ENCODE peak calls at places on chromosome 6, in ten cellular contexts. X is skeletal muscle cell, C is colonic mucosa, W is transverse colon, H is IMR-90, J is body of pancreas, Q is NB4, D is mesendoderm, A is cardiac fibroblast, S is epithelial cell of proximal tubule. N is an unnamed sample.

GRCh38 chr6:43923376-43924221 is 153.6 kb downstream of the VEGFA start:
- DNase-seq in X (no peak), C (no peak), W (no peak), H (peak; percentile 56), J (no peak), Q (peak; percentile 73), D (no peak), A (peak; percentile 64), S (no peak), N (peak; percentile 89)

GRCh38 chr6:138970856-138971425 is 17.1 kb downstream of the REPS1 start:
- DNase-seq in X (peak; percentile 91), C (no peak), W (no peak), H (peak; percentile 95), J (no peak), Q (peak; percentile 31), D (no peak), A (peak; percentile 97), S (peak; percentile 88), N (peak; percentile 79)

GRCh38 chr6:54059683-54060082 is 51.6 kb upstream of the MLIP start:
- DNase-seq in X (no peak), C (no peak), W (no peak), H (no peak), J (no peak), Q (no peak), D (no peak), A (no peak), S (no peak), N (no peak)

GRCh38 chr6:170554086-170554887 is at the start of gene TBP:
- DNase-seq in X (peak; percentile 97), C (peak; percentile 98), W (peak; percentile 99), H (peak; percentile 99), J (peak; percentile 98), Q (peak; percentile 99), D (peak; percentile 100), A (peak; percentile 99), S (peak; percentile 94), N (peak; percentile 99)

GRCh38 chr6:134938896-134939295 is 11.0 kb downstream of the ALDH8A1 start:
- DNase-seq in X (no peak), C (no peak), W (no peak), H (peak; percentile 72), J (no peak), Q (no peak), D (no peak), A (peak; percentile 22), S (no peak), N (no peak)

GRCh38 chr6:154824076-154824475 is 90.9 kb downstream of the SCAF8 start:
- DNase-seq in X (no peak), C (no peak), W (no peak), H (no peak), J (no peak), Q (no peak), D (no peak), A (peak; percentile 28), S (no peak), N (no peak)

GRCh38 chr6:169902604-169903003 is 151.2 kb downstream of the ERMARD start:
- DNase-seq in X (no peak), C (no peak), W (no peak), H (no peak), J (no peak), Q (no peak), D (no peak), A (no peak), S (no peak), N (no peak)

GRCh38 chr6:139533166-139533565 is 158.7 kb upstream of the CITED2 start:
- DNase-seq in X (no peak), C (no peak), W (no peak), H (no peak), J (no peak), Q (no peak), D (no peak), A (no peak), S (no peak), N (no peak)

GRCh38 chr6:102488729-102489128 is 1095.2 kb downstream of the GRIK2 start:
- DNase-seq in X (no peak), C (no peak), W (no peak), H (no peak), J (no peak), Q (no peak), D (no peak), A (no peak), S (no peak), N (peak; percentile 52)

GRCh38 chr6:71181565-71181964 is 107.0 kb upstream of the OGFRL1 start:
- DNase-seq in X (peak; percentile 62), C (no peak), W (no peak), H (peak; percentile 87), J (no peak), Q (no peak), D (peak; percentile 96), A (peak; percentile 91), S (peak; percentile 86), N (peak; percentile 48)

GRCh38 chr6:155328539-155329459 is 14.5 kb upstream of the TFB1M start:
- DNase-seq in X (no peak), C (peak; percentile 36), W (peak; percentile 41), H (peak; percentile 12), J (peak; percentile 71), Q (no peak), D (peak; percentile 62), A (peak; percentile 33), S (no peak), N (no peak)

GRCh38 chr6:15621203-15622044 is 41.4 kb downstream of the DTNBP1 start:
- DNase-seq in X (no peak), C (peak; percentile 34), W (peak; percentile 20), H (peak; percentile 30), J (peak; percentile 22), Q (peak; percentile 96), D (peak; percentile 76), A (peak; percentile 55), S (no peak), N (no peak)

GRCh38 chr6:139881728-139882211 is 507.3 kb upstream of the CITED2 start:
- DNase-seq in X (no peak), C (peak; percentile 66), W (peak; percentile 55), H (peak; percentile 53), J (peak; percentile 38), Q (peak; percentile 71), D (peak; percentile 83), A (peak; percentile 69), S (no peak), N (peak; percentile 3)

GRCh38 chr6:121503633-121504032 is 68.2 kb downstream of the GJA1 start:
- DNase-seq in X (peak; percentile 40), C (no peak), W (no peak), H (peak; percentile 70), J (no peak), Q (no peak), D (no peak), A (peak; percentile 61), S (no peak), N (no peak)

GRCh38 chr6:127869772-127870404 is 31.0 kb downstream of the THEMIS start:
- DNase-seq in X (no peak), C (no peak), W (no peak), H (no peak), J (no peak), Q (no peak), D (peak; percentile 17), A (no peak), S (no peak), N (no peak)

GRCh38 chr6:33201147-33201545 is 479 bp downstream of the SLC39A7 start:
- DNase-seq in X (no peak), C (no peak), W (no peak), H (no peak), J (no peak), Q (peak; percentile 33), D (no peak), A (no peak), S (no peak), N (peak; percentile 56)

GRCh38 chr6:45049188-45049843 is 278.8 kb upstream of the RUNX2 start:
- DNase-seq in X (no peak), C (no peak), W (no peak), H (peak; percentile 28), J (no peak), Q (peak; percentile 84), D (peak; percentile 67), A (peak; percentile 54), S (no peak), N (no peak)

DNA sequence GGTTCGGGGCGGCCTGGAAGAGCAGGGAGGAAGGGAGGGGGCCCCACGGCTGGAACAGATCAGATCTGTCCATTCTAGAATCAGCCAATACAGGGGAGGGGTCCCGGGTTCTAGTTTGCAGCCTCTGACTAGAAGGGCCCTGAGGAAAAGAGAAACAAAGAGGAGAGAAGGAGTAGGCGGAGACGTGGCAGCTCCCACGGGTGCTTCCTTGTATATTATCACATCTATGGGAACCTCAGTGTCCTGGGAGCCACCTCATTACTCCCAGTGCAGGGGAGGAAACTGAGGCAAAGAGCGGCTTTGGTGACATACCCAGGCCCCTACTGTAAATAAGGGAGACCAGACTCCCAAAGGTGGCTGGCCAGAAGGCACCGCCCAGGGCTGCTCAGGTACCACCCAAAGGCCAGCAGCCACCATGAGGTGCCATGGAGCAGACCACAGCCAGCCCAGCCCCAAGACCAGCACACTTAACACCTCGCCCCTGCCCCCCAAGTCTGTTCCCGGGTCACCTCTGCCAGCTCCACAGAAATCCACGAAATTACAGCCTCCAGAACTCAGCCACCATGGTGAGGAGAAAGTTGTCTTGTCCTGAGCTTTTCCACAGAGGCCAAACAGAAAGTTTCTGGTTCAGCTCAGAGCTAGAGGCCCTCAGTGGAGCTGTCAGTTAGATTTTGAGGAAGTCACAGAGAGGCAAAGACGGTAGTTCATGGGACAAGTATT is 2.1 kb downstream of the ZC3H12D start:
- DNase-seq in X (no peak), C (no peak), W (no peak), H (no peak), J (no peak), Q (peak; percentile 85), D (no peak), A (no peak), S (no peak), N (no peak)
- H3K4me3 ChIP-seq in X (no peak overlapping the region), C (no peak overlapping the region), W (no peak overlapping the region), H (no peak overlapping the region), J (no peak overlapping the region), Q (peak overlapping the region; percentile 61), D (no peak overlapping the region), A (no peak overlapping the region), S (no peak overlapping the region), N (no peak overlapping the region)

GRCh38 chr6:34891296-34891695 is 2.2 kb downstream of the ANKS1A start:
- DNase-seq in X (no peak), C (no peak), W (no peak), H (no peak), J (no peak), Q (no peak), D (no peak), A (no peak), S (no peak), N (no peak)
- H3K4me3 ChIP-seq in X (no peak overlapping the region), C (no peak overlapping the region), W (no peak overlapping the region), H (no peak overlapping the region), J (no peak overlapping the region), Q (peak overlapping the region; percentile 83), D (no peak overlapping the region), A (no peak overlapping the region), S (no peak overlapping the region), N (no peak overlapping the region)

DNA sequence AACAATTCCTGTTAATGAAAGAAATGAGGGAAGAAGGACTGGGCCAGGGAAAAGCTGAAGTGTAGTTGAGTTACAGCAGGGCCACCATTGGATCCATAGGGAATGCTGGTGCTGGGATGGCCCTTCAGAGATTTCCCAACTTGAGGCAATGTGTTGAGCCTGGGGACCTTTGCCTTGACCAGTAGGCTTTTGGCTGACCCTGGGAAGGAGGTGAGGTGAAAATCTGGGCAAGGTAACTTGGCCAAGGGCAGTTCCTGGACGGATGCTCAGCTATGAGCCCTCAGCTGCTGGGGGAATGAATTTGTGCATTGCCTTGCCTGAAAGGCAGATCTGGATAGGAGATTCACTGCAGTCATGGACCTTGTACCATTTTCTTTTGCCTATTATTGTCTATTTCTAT is 20.4 kb downstream of the UTRN start:
- DNase-seq in X (no peak), C (no peak), W (no peak), H (no peak), J (no peak), Q (no peak), D (no peak), A (no peak), S (no peak), N (no peak)
- H3K4me3 ChIP-seq in X (no peak overlapping the region), C (no peak overlapping the region), W (no peak overlapping the region), H (no peak overlapping the region), J (no peak overlapping the region), Q (no peak overlapping the region), D (no peak overlapping the region), A (no peak overlapping the region), S (no peak overlapping the region), N (no peak overlapping the region)

GRCh38 chr6:124073021-124073420 is 269.4 kb downstream of the NKAIN2 start:
- DNase-seq in X (no peak), C (no peak), W (no peak), H (no peak), J (no peak), Q (no peak), D (peak; percentile 23), A (no peak), S (no peak), N (no peak)
- H3K4me3 ChIP-seq in X (no peak overlapping the region), C (no peak overlapping the region), W (no peak overlapping the region), H (no peak overlapping the region), J (no peak overlapping the region), Q (no peak overlapping the region), D (no peak overlapping the region), A (no peak overlapping the region), S (no peak overlapping the region), N (no peak overlapping the region)